ENCODE peak calls at places on chromosomes 3 and 15, in six cellular contexts. One of them, this sample, is unnamed.

GRCh38 chr3:108489776-108490175 is 20.6 kb downstream of the MYH15 start:
- ATAC-seq in HCT116: peak
- ATAC-seq in K562: peak
- ATAC-seq in body of pancreas: peak
- ATAC-seq in heart left ventricle: peak
- ATAC-seq in IMR-90: peak
- ATAC-seq in this sample: peak

GRCh38 chr3:83770664-83771402 is 1188.0 kb upstream of the CADM2 start:
- ATAC-seq in HCT116: no peak
- ATAC-seq in K562: no peak
- ATAC-seq in body of pancreas: no peak
- ATAC-seq in heart left ventricle: no peak
- ATAC-seq in IMR-90: no peak
- ATAC-seq in this sample: no peak

GRCh38 chr3:123448503-123449091 is at the start of gene ADCY5:
- ATAC-seq in HCT116: peak
- ATAC-seq in K562: no peak
- ATAC-seq in body of pancreas: peak
- ATAC-seq in heart left ventricle: peak
- ATAC-seq in IMR-90: no peak
- ATAC-seq in this sample: peak

GRCh38 chr3:195139876-195140240 is 131.1 kb downstream of the XXYLT1 start:
- ATAC-seq in HCT116: peak
- ATAC-seq in K562: peak
- ATAC-seq in body of pancreas: no peak
- ATAC-seq in heart left ventricle: no peak
- ATAC-seq in IMR-90: peak
- ATAC-seq in this sample: no peak

GRCh38 chr3:104291437-104291851 is 1075.3 kb upstream of the ALCAM start:
- ATAC-seq in HCT116: no peak
- ATAC-seq in K562: no peak
- ATAC-seq in body of pancreas: no peak
- ATAC-seq in heart left ventricle: no peak
- ATAC-seq in IMR-90: peak
- ATAC-seq in this sample: no peak

GRCh38 chr3:149366031-149366430 is 11.4 kb downstream of the TM4SF1 start:
- ATAC-seq in HCT116: no peak
- ATAC-seq in K562: no peak
- ATAC-seq in body of pancreas: no peak
- ATAC-seq in heart left ventricle: no peak
- ATAC-seq in IMR-90: no peak
- ATAC-seq in this sample: no peak

GRCh38 chr15:39543651-39544050 is 37.2 kb upstream of the THBS1 start:
- ATAC-seq in HCT116: no peak
- ATAC-seq in K562: peak
- ATAC-seq in body of pancreas: no peak
- ATAC-seq in heart left ventricle: no peak
- ATAC-seq in IMR-90: no peak
- ATAC-seq in this sample: no peak

GRCh38 chr15:99467861-99468460 is 97.8 kb upstream of the MEF2A start:
- ATAC-seq in HCT116: no peak
- ATAC-seq in K562: no peak
- ATAC-seq in body of pancreas: no peak
- ATAC-seq in heart left ventricle: no peak
- ATAC-seq in IMR-90: peak
- ATAC-seq in this sample: no peak

GRCh38 chr3:168974628-168975403 is 688.7 kb downstream of the MECOM start:
- ATAC-seq in HCT116: no peak
- ATAC-seq in K562: no peak
- ATAC-seq in body of pancreas: no peak
- ATAC-seq in heart left ventricle: no peak
- ATAC-seq in IMR-90: no peak
- ATAC-seq in this sample: peak
- TF ChIP-seq POLR2A in HCT116: no peak
- TF ChIP-seq POLR2A in K562: no peak
- TF ChIP-seq POLR2A in body of pancreas: no peak
- TF ChIP-seq POLR2A in heart left ventricle: no peak
- TF ChIP-seq POLR2A in IMR-90: no peak
- TF ChIP-seq POLR2A in this sample: no peak

DNA sequence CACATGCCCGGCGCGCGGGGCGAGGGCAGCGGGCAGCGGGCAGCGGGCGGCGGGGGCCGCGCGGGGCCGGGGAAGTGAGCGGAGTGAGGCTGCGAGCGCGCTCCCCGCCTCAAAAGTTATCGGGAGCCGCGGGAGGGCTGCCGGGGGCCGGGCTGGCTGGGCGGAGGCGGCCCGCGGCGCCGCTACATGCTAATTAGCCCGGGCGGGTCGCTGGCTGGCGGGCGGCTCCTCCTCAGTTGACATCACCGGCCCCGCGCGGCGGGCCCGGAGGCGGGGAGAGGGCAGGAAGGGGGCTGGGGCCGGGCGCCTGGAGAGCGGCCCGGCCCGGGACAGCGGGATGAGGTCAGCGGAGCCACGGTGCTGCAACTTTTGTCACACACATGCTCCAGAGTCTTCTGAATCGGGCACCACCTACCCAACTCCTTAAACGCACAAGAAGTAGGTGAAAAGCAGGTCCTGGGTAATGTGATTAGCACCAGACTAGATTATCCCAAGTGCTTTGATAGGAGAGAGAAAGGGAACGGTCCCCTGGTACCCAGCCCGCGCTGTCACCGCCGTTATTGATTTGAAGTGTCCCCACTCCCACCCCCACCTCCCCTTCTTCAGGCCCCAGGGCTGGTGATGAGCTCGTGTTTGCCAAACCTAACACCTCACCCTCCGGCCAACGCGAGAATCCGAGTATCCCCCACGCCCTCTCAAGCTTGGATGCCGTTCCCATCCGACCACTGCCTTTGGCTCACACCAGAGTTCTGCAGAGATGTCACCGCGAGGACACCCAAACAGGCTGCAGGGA is at the start of gene HEG1:
- ATAC-seq in HCT116: peak
- ATAC-seq in K562: peak
- ATAC-seq in body of pancreas: peak
- ATAC-seq in heart left ventricle: peak
- ATAC-seq in IMR-90: peak
- ATAC-seq in this sample: peak
- TF ChIP-seq POLR2A in HCT116: no peak
- TF ChIP-seq POLR2A in K562: no peak
- TF ChIP-seq POLR2A in body of pancreas: peak
- TF ChIP-seq POLR2A in heart left ventricle: no peak
- TF ChIP-seq POLR2A in IMR-90: peak
- TF ChIP-seq POLR2A in this sample: peak

DNA sequence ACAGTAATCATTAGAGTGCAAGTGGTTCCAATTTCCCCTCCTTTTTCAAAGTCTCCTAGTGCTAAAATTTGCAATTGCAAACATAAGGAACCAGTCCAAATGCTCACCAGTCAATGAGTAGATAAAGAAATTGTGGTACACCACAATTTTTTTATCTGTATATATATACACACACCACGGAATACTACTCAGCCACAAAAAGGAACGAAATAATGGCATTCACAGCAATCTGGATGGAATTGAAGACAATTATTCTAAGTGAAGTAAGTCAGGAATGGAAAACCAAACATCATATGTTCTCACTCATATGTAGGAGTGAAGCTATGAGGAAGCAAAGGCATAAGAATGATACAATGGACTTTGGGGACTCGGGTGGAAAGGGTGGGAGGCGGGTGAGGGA is 38.9 kb upstream of the RSL24D1 start:
- ATAC-seq in HCT116: no peak
- ATAC-seq in K562: peak
- ATAC-seq in body of pancreas: no peak
- ATAC-seq in heart left ventricle: no peak
- ATAC-seq in IMR-90: no peak
- ATAC-seq in this sample: no peak
- TF ChIP-seq POLR2A in HCT116: no peak
- TF ChIP-seq POLR2A in K562: no peak
- TF ChIP-seq POLR2A in body of pancreas: no peak
- TF ChIP-seq POLR2A in heart left ventricle: no peak
- TF ChIP-seq POLR2A in IMR-90: no peak
- TF ChIP-seq POLR2A in this sample: no peak

GRCh38 chr3:17947833-17948232 is 205.4 kb upstream of the TBC1D5 start:
- ATAC-seq in HCT116: no peak
- ATAC-seq in K562: no peak
- ATAC-seq in body of pancreas: no peak
- ATAC-seq in heart left ventricle: no peak
- ATAC-seq in IMR-90: no peak
- ATAC-seq in this sample: no peak

GRCh38 chr3:17946619-17947018 is 204.2 kb upstream of the TBC1D5 start:
- ATAC-seq in HCT116: no peak
- ATAC-seq in K562: peak
- ATAC-seq in body of pancreas: no peak
- ATAC-seq in heart left ventricle: peak
- ATAC-seq in IMR-90: no peak
- ATAC-seq in this sample: no peak

GRCh38 chr3:17945799-17946381 is 203.5 kb upstream of the TBC1D5 start:
- ATAC-seq in HCT116: no peak
- ATAC-seq in K562: peak
- ATAC-seq in body of pancreas: no peak
- ATAC-seq in heart left ventricle: no peak
- ATAC-seq in IMR-90: no peak
- ATAC-seq in this sample: no peak

GRCh38 chr3:17942856-17943255 is 200.4 kb upstream of the TBC1D5 start:
- ATAC-seq in HCT116: no peak
- ATAC-seq in K562: no peak
- ATAC-seq in body of pancreas: no peak
- ATAC-seq in heart left ventricle: no peak
- ATAC-seq in IMR-90: no peak
- ATAC-seq in this sample: no peak

GRCh38 chr3:17945018-17945798 is 202.8 kb upstream of the TBC1D5 start:
- ATAC-seq in HCT116: no peak
- ATAC-seq in K562: no peak
- ATAC-seq in body of pancreas: no peak
- ATAC-seq in heart left ventricle: no peak
- ATAC-seq in IMR-90: no peak
- ATAC-seq in this sample: no peak
- TF ChIP-seq POLR2A in HCT116: no peak
- TF ChIP-seq POLR2A in K562: no peak
- TF ChIP-seq POLR2A in body of pancreas: no peak
- TF ChIP-seq POLR2A in heart left ventricle: no peak
- TF ChIP-seq POLR2A in IMR-90: no peak
- TF ChIP-seq POLR2A in this sample: no peak

GRCh38 chr15:60395276-60396011 is 2.3 kb downstream of the ANXA2 start:
- ATAC-seq in HCT116: no peak
- ATAC-seq in K562: no peak
- ATAC-seq in body of pancreas: no peak
- ATAC-seq in heart left ventricle: no peak
- ATAC-seq in IMR-90: no peak
- ATAC-seq in this sample: no peak
- TF ChIP-seq POLR2A in HCT116: no peak
- TF ChIP-seq POLR2A in K562: no peak
- TF ChIP-seq POLR2A in body of pancreas: no peak
- TF ChIP-seq POLR2A in heart left ventricle: no peak
- TF ChIP-seq POLR2A in IMR-90: peak
- TF ChIP-seq POLR2A in this sample: no peak

DNA sequence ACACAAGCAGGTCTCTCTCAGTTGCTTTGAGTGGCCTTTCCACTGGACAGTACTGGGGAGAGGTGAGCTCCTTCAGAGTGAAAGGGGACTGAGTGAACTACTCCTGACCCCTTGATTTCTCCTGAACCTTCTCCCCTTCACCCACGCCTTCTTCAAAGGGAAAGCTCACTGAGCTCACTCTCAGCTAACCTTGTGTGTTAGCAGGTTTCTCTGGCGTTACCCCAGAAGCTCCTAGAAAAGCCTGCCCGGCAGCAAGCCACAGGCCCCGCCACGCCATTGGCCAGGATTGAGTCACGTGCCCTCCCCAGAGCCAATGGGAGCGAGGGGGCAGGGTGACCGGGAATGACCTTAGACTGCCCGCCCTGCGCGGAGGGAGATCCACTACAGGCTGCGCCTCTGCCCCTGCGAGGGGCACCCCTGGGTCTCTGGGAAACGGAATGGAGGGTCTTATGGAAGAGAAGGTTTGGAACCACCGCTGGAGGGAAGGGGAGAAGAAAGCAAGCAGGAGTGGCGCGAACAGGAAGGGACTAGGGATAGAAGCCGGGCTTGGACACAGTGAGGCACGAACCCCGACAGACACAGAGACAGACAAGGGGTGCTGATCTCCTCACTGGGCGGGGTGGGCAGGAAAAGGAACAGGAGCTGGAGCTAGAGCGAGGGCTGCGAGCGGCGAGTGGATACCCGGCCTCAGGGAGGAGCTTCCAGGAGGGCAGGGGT is 17.4 kb upstream of the CLK3 start:
- ATAC-seq in HCT116: peak
- ATAC-seq in K562: peak
- ATAC-seq in body of pancreas: peak
- ATAC-seq in heart left ventricle: peak
- ATAC-seq in IMR-90: peak
- ATAC-seq in this sample: peak
- TF ChIP-seq POLR2A in HCT116: no peak
- TF ChIP-seq POLR2A in K562: peak
- TF ChIP-seq POLR2A in body of pancreas: peak
- TF ChIP-seq POLR2A in heart left ventricle: peak
- TF ChIP-seq POLR2A in IMR-90: no peak
- TF ChIP-seq POLR2A in this sample: peak

DNA sequence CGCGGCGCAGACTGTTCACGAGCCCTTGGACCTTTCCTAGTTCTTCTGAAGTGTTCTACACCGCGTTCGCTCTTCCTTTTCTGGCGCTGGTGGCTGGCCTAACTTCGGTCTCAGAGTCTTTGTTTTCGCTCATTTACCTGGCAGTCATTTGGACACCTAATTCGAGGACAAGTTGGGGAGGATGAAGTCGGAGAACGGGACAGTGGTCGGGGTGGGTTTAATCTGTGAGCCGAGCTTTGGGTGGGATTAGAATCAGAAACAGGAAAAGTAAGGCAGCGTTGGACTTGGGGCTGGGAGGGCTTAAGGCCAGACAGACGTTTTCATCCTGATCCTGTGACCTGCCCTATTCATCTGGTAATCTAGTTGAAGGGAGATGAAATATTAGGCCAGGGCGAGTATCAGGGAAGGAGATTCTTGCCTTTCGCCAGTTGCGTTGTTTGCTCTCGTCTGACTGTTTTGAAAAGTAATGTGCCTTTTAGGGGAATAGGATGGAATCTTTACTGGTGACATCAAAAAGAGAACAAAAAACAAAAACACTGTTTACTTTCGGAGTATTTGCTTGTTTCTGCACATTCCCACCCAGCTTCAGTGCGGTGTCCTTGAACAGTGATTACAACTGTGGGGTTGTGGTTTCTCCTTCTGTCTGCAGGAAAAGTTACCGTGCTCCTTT is 1.9 kb downstream of the DIPK2A start:
- ATAC-seq in HCT116: no peak
- ATAC-seq in K562: peak
- ATAC-seq in body of pancreas: no peak
- ATAC-seq in heart left ventricle: no peak
- ATAC-seq in IMR-90: no peak
- ATAC-seq in this sample: no peak
- TF ChIP-seq POLR2A in HCT116: no peak
- TF ChIP-seq POLR2A in K562: no peak
- TF ChIP-seq POLR2A in body of pancreas: no peak
- TF ChIP-seq POLR2A in heart left ventricle: no peak
- TF ChIP-seq POLR2A in IMR-90: no peak
- TF ChIP-seq POLR2A in this sample: no peak